ENCODE peak calls at places on chromosomes 12 and 14, in four cellular contexts. C is HCT116, G is endothelial cell of umbilical vein, M is GM12878. Z is an unnamed sample.
A peak's percentile ranks its signal among the peaks of the same experiment; 100 is the strongest.

GRCh38 chr12:64099430-64099829 is 122.7 kb downstream of the KICS2 start:
- DNase-seq in C (peak; percentile 27), M (no peak), G (peak; percentile 70), Z (no peak)

GRCh38 chr12:71725011-71725410 is 29.7 kb upstream of the RAB21 start:
- DNase-seq in C (no peak), G (no peak), M (no peak), Z (no peak)

GRCh38 chr12:5785601-5786000 is 159.5 kb downstream of the ANO2 start:
- DNase-seq in M (no peak), C (no peak), G (no peak), Z (no peak)

GRCh38 chr14:63689132-63689531 is 38.7 kb downstream of the SGPP1 start:
- DNase-seq in C (no peak), G (no peak), M (no peak), Z (no peak)

GRCh38 chr12:72313757-72314270 is 41.6 kb downstream of the TRHDE start:
- DNase-seq in C (no peak), G (no peak), M (no peak), Z (no peak)

GRCh38 chr12:2691340-2692111 is 103.2 kb upstream of the FKBP4 start:
- DNase-seq in C (peak; percentile 4), M (peak; percentile 15), G (no peak), Z (no peak)

GRCh38 chr12:47779943-47780504 is 7.0 kb downstream of the SLC48A1 start:
- DNase-seq in C (no peak), G (no peak), M (no peak), Z (no peak)

GRCh38 chr14:93085916-93086315 is 29.8 kb downstream of the ITPK1 start:
- DNase-seq in C (no peak), M (no peak), G (no peak), Z (no peak)

GRCh38 chr14:104082807-104083206 is 2.7 kb upstream of the ASPG start:
- DNase-seq in M (no peak), C (no peak), G (no peak), Z (no peak)

GRCh38 chr14:68113328-68113930 is 293.9 kb downstream of the RAD51B start:
- DNase-seq in G (no peak), M (no peak), C (no peak), Z (no peak)

GRCh38 chr12:2084553-2085296 is 31.9 kb downstream of the CACNA1C start:
- DNase-seq in C (no peak), G (no peak), M (no peak), Z (peak; percentile 49)

GRCh38 chr14:64841772-64842490 is 37.8 kb downstream of the SPTB start:
- DNase-seq in G (no peak), C (no peak), M (no peak), Z (no peak)

GRCh38 chr12:130879781-130880389 is 8.0 kb downstream of the RAN start:
- DNase-seq in C (no peak), G (no peak), M (no peak), Z (peak; percentile 43)

GRCh38 chr12:28683371-28683770 is 465.7 kb upstream of the FAR2 start:
- DNase-seq in C (no peak), G (no peak), M (no peak), Z (no peak)

GRCh38 chr12:2743478-2743877 is 51.3 kb upstream of the FKBP4 start:
- DNase-seq in C (no peak), M (no peak), G (no peak), Z (no peak)

GRCh38 chr14:103532216-103533136 is 3.5 kb downstream of the TRMT61A start:
- DNase-seq in G (no peak), C (no peak), M (no peak), Z (no peak)

GRCh38 chr14:99728231-99728920 is 44.3 kb downstream of the CYP46A1 start:
- DNase-seq in G (no peak), M (no peak), C (no peak), Z (no peak)

GRCh38 chr12:87234898-87235297 is 794.3 kb downstream of the C12orf50 start:
- DNase-seq in M (no peak), G (no peak), C (no peak), Z (no peak)

GRCh38 chr12:98188649-98189048 is 326.7 kb upstream of the TMPO start:
- DNase-seq in M (no peak), C (no peak), G (peak; percentile 75), Z (peak; percentile 33)

GRCh38 chr14:39320318-39320717 is 86.6 kb downstream of the MIA2 start:
- DNase-seq in C (no peak), G (no peak), M (no peak), Z (no peak)

DNA sequence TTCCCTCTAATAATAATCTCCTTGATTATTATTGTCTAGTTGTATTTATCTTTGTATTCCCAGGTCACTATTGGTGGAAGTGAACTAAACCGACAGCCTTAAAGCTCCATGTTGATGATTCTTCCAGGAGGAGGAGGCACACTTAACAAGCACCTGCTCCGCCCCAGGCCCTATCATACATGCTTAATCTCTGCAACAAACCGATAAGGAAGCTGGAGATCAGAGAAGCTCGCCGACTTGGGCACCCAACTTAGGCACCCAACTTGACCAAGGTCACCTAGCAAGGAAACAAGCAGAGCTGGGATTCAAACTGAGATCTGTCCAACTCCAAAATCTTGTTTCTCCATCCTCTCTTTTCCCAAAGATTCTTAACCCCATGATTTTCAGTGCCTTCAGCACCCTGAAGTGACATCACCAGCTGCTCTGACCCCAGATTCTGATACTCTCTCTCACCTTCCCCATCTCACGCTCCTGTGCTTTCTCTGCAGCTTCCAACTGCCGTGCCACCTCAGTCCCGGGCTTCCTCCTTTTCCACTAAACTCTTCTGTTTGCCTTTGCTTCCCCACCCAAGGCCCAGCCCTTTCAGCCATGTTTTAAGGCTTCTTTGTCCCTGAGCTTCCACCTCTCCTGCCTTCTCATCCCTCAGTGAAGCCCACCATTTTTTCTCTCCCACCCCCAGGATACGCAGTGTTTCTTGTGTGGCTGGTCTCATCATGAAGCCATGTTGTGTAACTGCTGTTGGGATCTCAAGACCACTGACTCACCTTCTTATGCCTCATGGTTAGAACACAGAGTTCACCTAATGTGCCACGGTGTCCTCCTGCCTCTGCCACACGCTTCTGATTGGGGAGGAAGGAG is 6.6 kb upstream of the KRT18 start:
- DNase-seq in M (no peak), C (no peak), G (no peak), Z (no peak)
- TF ChIP-seq POLR2A in M (no peak), C (no peak), G (no peak), Z (no peak)

DNA sequence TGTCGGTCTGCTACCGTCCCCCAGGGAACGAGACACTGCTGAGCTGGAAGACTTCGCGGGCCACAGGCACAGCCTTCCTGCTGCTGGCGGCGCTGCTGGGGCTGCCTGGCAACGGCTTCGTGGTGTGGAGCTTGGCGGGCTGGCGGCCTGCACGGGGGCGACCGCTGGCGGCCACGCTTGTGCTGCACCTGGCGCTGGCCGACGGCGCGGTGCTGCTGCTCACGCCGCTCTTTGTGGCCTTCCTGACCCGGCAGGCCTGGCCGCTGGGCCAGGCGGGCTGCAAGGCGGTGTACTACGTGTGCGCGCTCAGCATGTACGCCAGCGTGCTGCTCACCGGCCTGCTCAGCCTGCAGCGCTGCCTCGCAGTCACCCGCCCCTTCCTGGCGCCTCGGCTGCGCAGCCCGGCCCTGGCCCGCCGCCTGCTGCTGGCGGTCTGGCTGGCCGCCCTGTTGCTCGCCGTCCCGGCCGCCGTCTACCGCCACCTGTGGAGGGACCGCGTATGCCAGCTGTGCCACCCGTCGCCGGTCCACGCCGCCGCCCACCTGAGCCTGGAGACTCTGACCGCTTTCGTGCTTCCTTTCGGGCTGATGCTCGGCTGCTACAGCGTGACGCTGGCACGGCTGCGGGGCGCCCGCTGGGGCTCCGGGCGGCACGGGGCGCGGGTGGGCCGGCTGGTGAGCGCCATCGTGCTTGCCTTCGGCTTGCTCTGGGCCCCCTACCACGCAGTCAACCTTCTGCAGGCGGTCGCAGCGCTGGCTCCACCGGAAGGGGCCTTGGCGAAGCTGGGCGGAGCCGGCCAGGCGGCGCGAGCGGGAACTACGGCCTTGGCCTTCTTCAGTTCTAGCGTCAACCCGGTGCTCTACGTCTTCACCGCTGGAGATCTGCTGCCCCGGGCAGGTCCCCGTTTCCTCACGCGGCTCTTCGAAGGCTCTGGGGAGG is at the start of gene LTB4R:
- DNase-seq in M (no peak), C (no peak), G (peak; percentile 88), Z (peak; percentile 76)
- TF ChIP-seq CTCF in M (peak; percentile 40), C (no peak), G (peak; percentile 53), Z (no peak)

GRCh38 chr12:112868459-112869041 is 38.2 kb upstream of the OAS1 start:
- DNase-seq in M (no peak), C (no peak), G (no peak), Z (no peak)

GRCh38 chr12:112870267-112870980 is 36.3 kb upstream of the OAS1 start:
- DNase-seq in C (no peak), G (no peak), M (no peak), Z (peak; percentile 87)

GRCh38 chr12:112869778-112870177 is 37.0 kb upstream of the OAS1 start:
- DNase-seq in M (no peak), C (no peak), G (no peak), Z (no peak)

GRCh38 chr12:112869091-112869490 is 37.7 kb upstream of the OAS1 start:
- DNase-seq in C (no peak), M (no peak), G (no peak), Z (no peak)
- TF ChIP-seq MAX in C (no peak), M (no peak), G (no peak), Z (no peak)

GRCh38 chr12:24491968-24492367 is 456.9 kb downstream of the BCAT1 start:
- DNase-seq in G (no peak), C (no peak), M (no peak), Z (peak; percentile 58)

GRCh38 chr12:24500466-24501232 is 448.3 kb downstream of the BCAT1 start:
- DNase-seq in M (no peak), G (no peak), C (no peak), Z (no peak)

GRCh38 chr12:24499151-24500146 is 449.5 kb downstream of the BCAT1 start:
- DNase-seq in C (no peak), M (no peak), G (peak; percentile 12), Z (no peak)

GRCh38 chr12:24494401-24494800 is 454.5 kb downstream of the BCAT1 start:
- DNase-seq in C (no peak), M (no peak), G (no peak), Z (no peak)

DNA sequence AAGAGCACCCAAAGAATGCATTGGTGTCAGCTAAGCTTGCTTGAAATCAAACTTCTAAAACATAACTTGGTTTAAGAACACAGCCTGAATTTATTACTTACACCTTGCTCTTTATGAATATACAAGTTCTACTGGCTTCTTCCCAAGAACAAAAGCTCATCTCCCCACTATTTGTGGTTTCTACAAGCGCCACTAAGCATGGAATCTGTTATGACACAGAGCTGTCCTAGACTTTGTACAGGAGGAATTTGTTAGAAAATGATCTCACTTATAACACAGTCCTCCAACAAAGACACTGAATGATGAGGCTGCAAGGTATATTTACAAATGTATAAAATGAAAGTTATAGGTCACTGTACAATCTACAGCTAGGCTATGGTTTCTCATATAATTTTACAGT is 452.1 kb downstream of the BCAT1 start:
- DNase-seq in G (no peak), C (no peak), M (no peak), Z (no peak)
- TF ChIP-seq POLR2A in G (no peak), C (no peak), M (no peak), Z (no peak)

GRCh38 chr12:132075026-132075713 is 68.9 kb downstream of the DDX51 start:
- DNase-seq in M (no peak), G (no peak), C (no peak), Z (no peak)
- TF ChIP-seq CTCF in M (no peak), G (no peak), C (peak; percentile 35), Z (peak; percentile 29)

DNA sequence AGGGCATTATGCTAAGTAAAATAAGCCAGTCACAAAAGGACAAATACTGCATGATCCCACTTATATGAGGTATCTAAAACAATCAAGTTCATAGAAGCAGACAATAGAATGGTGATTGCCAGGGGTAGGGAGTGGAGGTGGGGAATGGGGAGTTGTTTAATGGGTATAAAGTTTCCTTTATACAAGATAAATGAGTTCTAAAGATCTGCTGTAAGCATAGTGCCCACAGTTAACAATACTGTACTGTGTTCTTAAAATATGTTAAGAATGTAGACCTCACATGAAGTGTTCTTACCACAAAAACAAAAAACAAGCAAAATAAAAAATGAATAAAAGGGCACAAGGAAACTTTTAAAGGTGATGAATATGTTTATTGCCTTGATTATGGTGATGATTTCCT is 211.7 kb downstream of the MSRB3 start:
- DNase-seq in C (no peak), G (peak; percentile 19), M (no peak), Z (no peak)
- TF ChIP-seq MAX in C (no peak), G (no peak), M (no peak), Z (no peak)

GRCh38 chr14:49633650-49634546 is 1.1 kb downstream of the DNAAF2 start:
- DNase-seq in G (peak; percentile 96), M (peak; percentile 78), C (peak; percentile 88), Z (peak; percentile 98)
- TF ChIP-seq POLR2A in G (peak; percentile 55), M (peak; percentile 83), C (peak; percentile 60), Z (peak; percentile 90)

Z was measured in NB4.